ENCODE peak calls at places on chromosome 3, in six cellular contexts. One of them, this sample, is unnamed.

GRCh38 chr3:42635111-42635510 is 18.4 kb upstream of the ZBTB47 start:
- DNase-seq in BE2C: no peak
- DNase-seq in left lung: no peak
- DNase-seq in stimulated activated CD4-positive, alpha-beta T cell treated with anti-CD3 and anti-CD28 coated beads, Interleukin-2, amount 100 ng/mL, for 48 hours: no peak
- DNase-seq in HCEC 1CT: peak; percentile 58
- DNase-seq in ELR: peak; percentile 76
- DNase-seq in this sample: no peak

GRCh38 chr3:50323092-50323600 is 601 bp upstream of the HYAL2 start:
- DNase-seq in left lung: no peak
- DNase-seq in ELR: no peak
- DNase-seq in HCEC 1CT: no peak
- DNase-seq in stimulated activated CD4-positive, alpha-beta T cell treated with anti-CD3 and anti-CD28 coated beads, Interleukin-2, amount 100 ng/mL, for 48 hours: no peak
- DNase-seq in BE2C: no peak
- DNase-seq in this sample: no peak

GRCh38 chr3:72722930-72723726 is 125.1 kb downstream of the SHQ1 start:
- DNase-seq in left lung: no peak
- DNase-seq in stimulated activated CD4-positive, alpha-beta T cell treated with anti-CD3 and anti-CD28 coated beads, Interleukin-2, amount 100 ng/mL, for 48 hours: no peak
- DNase-seq in ELR: peak; percentile 68
- DNase-seq in BE2C: no peak
- DNase-seq in HCEC 1CT: peak; percentile 72
- DNase-seq in this sample: no peak

GRCh38 chr3:77320514-77320913 is 280.6 kb downstream of the ROBO2 start:
- DNase-seq in BE2C: no peak
- DNase-seq in left lung: no peak
- DNase-seq in stimulated activated CD4-positive, alpha-beta T cell treated with anti-CD3 and anti-CD28 coated beads, Interleukin-2, amount 100 ng/mL, for 48 hours: no peak
- DNase-seq in HCEC 1CT: peak; percentile 53
- DNase-seq in ELR: peak; percentile 54
- DNase-seq in this sample: peak; percentile 8

GRCh38 chr3:197229178-197229577 is 69.2 kb downstream of the DLG1 start:
- DNase-seq in HCEC 1CT: no peak
- DNase-seq in BE2C: no peak
- DNase-seq in stimulated activated CD4-positive, alpha-beta T cell treated with anti-CD3 and anti-CD28 coated beads, Interleukin-2, amount 100 ng/mL, for 48 hours: no peak
- DNase-seq in ELR: no peak
- DNase-seq in left lung: no peak
- DNase-seq in this sample: no peak

GRCh38 chr3:104412608-104413580 is 953.8 kb upstream of the ALCAM start:
- DNase-seq in HCEC 1CT: no peak
- DNase-seq in ELR: no peak
- DNase-seq in left lung: no peak
- DNase-seq in stimulated activated CD4-positive, alpha-beta T cell treated with anti-CD3 and anti-CD28 coated beads, Interleukin-2, amount 100 ng/mL, for 48 hours: no peak
- DNase-seq in BE2C: no peak
- DNase-seq in this sample: no peak

GRCh38 chr3:46215810-46216414 is 7.8 kb upstream of the CCR1 start:
- DNase-seq in ELR: peak; percentile 83
- DNase-seq in left lung: no peak
- DNase-seq in BE2C: no peak
- DNase-seq in HCEC 1CT: peak; percentile 84
- DNase-seq in stimulated activated CD4-positive, alpha-beta T cell treated with anti-CD3 and anti-CD28 coated beads, Interleukin-2, amount 100 ng/mL, for 48 hours: no peak
- DNase-seq in this sample: no peak

GRCh38 chr3:140050977-140051957 is 116.3 kb downstream of the CLSTN2 start:
- DNase-seq in stimulated activated CD4-positive, alpha-beta T cell treated with anti-CD3 and anti-CD28 coated beads, Interleukin-2, amount 100 ng/mL, for 48 hours: no peak
- DNase-seq in BE2C: peak; percentile 74
- DNase-seq in ELR: peak; percentile 1
- DNase-seq in left lung: no peak
- DNase-seq in HCEC 1CT: no peak
- DNase-seq in this sample: no peak

GRCh38 chr3:59766165-59766872 is 716.5 kb upstream of the CFAP20DC start:
- DNase-seq in ELR: no peak
- DNase-seq in left lung: no peak
- DNase-seq in HCEC 1CT: peak; percentile 90
- DNase-seq in stimulated activated CD4-positive, alpha-beta T cell treated with anti-CD3 and anti-CD28 coated beads, Interleukin-2, amount 100 ng/mL, for 48 hours: no peak
- DNase-seq in BE2C: no peak
- DNase-seq in this sample: no peak

GRCh38 chr3:150062492-150062891 is 91.8 kb upstream of the PFN2 start:
- DNase-seq in left lung: no peak
- DNase-seq in stimulated activated CD4-positive, alpha-beta T cell treated with anti-CD3 and anti-CD28 coated beads, Interleukin-2, amount 100 ng/mL, for 48 hours: no peak
- DNase-seq in ELR: peak; percentile 68
- DNase-seq in BE2C: no peak
- DNase-seq in HCEC 1CT: peak; percentile 63
- DNase-seq in this sample: no peak